ENCODE peak calls at places on chromosomes 7 and 10, in five cellular contexts. L is EL; R is naive thymus-derived CD4-positive, alpha-beta T cell; V is cardiac fibroblast; I is activated CD8-positive, alpha-beta memory T cell treated with anti-CD3 and anti-CD28 coated beads, Interleukin-2, amount 10 ng/mL, durations not matched to agents 7 days and 5 days. N is an unnamed sample.

GRCh38 chr7:47520408-47520807 is 61.5 kb downstream of the TNS3 start:
- DNase-seq in R (no peak), V (peak; percentile 94), I (no peak), L (no peak), N (no peak)

GRCh38 chr10:100267237-100268104 is at the start of gene CWF19L1:
- DNase-seq in L (peak; percentile 84), R (peak; percentile 71), V (peak; percentile 92), I (peak; percentile 86), N (peak; percentile 74)

GRCh38 chr7:82183633-82184032 is 259.9 kb downstream of the CACNA2D1 start:
- DNase-seq in I (no peak), R (no peak), V (peak; percentile 57), L (peak; percentile 72), N (no peak)

GRCh38 chr10:45421231-45422097 is 47.4 kb downstream of the ALOX5 start:
- DNase-seq in L (no peak), V (no peak), R (peak; percentile 12), I (peak; percentile 82), N (no peak)

GRCh38 chr10:116146374-116146773 is 126.6 kb downstream of the GFRA1 start:
- DNase-seq in L (peak; percentile 66), R (no peak), V (no peak), I (no peak), N (no peak)

GRCh38 chr10:122348512-122348911 is 26.0 kb upstream of the PLEKHA1 start:
- DNase-seq in L (no peak), R (no peak), I (no peak), V (no peak), N (no peak)

GRCh38 chr7:20403356-20403755 is 72.7 kb downstream of the ITGB8 start:
- DNase-seq in L (no peak), R (no peak), I (no peak), V (peak; percentile 62), N (no peak)

GRCh38 chr7:22001345-22002004 is 55.8 kb upstream of the CDCA7L start:
- DNase-seq in I (no peak), V (peak; percentile 78), R (peak; percentile 63), L (peak; percentile 90), N (peak; percentile 55)

GRCh38 chr10:95445223-95445836 is 115.8 kb downstream of the SORBS1 start:
- DNase-seq in I (no peak), L (peak; percentile 83), V (peak; percentile 85), R (no peak), N (no peak)

GRCh38 chr10:97361050-97361901 is 26.7 kb upstream of the FRAT2 start:
- DNase-seq in I (no peak), V (peak; percentile 13), R (no peak), L (no peak), N (no peak)

GRCh38 chr7:86745019-86745745 is 101.5 kb downstream of the GRM3 start:
- DNase-seq in R (no peak), I (no peak), L (no peak), V (no peak), N (no peak)

GRCh38 chr10:4306871-4307270 is 519.1 kb upstream of the AKR1E2 start:
- DNase-seq in V (peak; percentile 61), I (no peak), R (no peak), L (no peak), N (no peak)

GRCh38 chr7:129514683-129515082 is 12.4 kb downstream of the SMKR1 start:
- DNase-seq in I (no peak), L (peak; percentile 61), R (no peak), V (no peak), N (no peak)

GRCh38 chr7:38798552-38799267 is 110.3 kb downstream of the VPS41 start:
- DNase-seq in L (no peak), I (no peak), R (no peak), V (no peak), N (no peak)

GRCh38 chr10:131084791-131085585 is 226.5 kb downstream of the TCERG1L start:
- DNase-seq in V (no peak), R (peak; percentile 32), I (no peak), L (no peak), N (no peak)

GRCh38 chr10:133439517-133440461 is 14.0 kb upstream of the SCART1 start:
- DNase-seq in R (no peak), V (no peak), I (no peak), L (no peak), N (no peak)

GRCh38 chr10:3268025-3268424 is 95.4 kb upstream of the PITRM1 start:
- DNase-seq in V (no peak), I (no peak), L (no peak), R (no peak), N (no peak)

GRCh38 chr7:104931181-104931781 is 82.7 kb upstream of the KMT2E start:
- DNase-seq in R (no peak), I (no peak), L (no peak), V (no peak), N (peak; percentile 56)

GRCh38 chr10:19738440-19738839 is 77.8 kb upstream of the PLXDC2 start:
- DNase-seq in R (no peak), V (no peak), I (no peak), L (no peak), N (no peak)

GRCh38 chr10:118034755-118035154 is 12.0 kb downstream of the RAB11FIP2 start:
- DNase-seq in L (no peak), R (no peak), V (peak; percentile 64), I (no peak), N (no peak)

GRCh38 chr7:5217396-5217795 is 27.4 kb downstream of the WIPI2 start:
- DNase-seq in R (no peak), I (no peak), L (no peak), V (no peak), N (no peak)

GRCh38 chr10:97686301-97686961 is 610 bp downstream of the AVPI1 start:
- DNase-seq in L (no peak), V (no peak), I (no peak), R (no peak), N (no peak)

GRCh38 chr10:101032637-101033201 is 1.7 kb downstream of the SFXN3 start:
- DNase-seq in I (peak; percentile 78), L (peak; percentile 95), V (peak; percentile 90), R (no peak), N (peak; percentile 75)